ENCODE peak calls at places on chromosomes 2 and 18, in six cellular contexts. One of them, this sample, is unnamed.

GRCh38 chr2:182649316-182649715 is 66.7 kb upstream of the DNAJC10 start:
- DNase-seq in GM18507: no peak
- DNase-seq in chondrocyte: no peak
- DNase-seq in NCI-H748 treated with DMSO at 0.1 percent for 48 hours: peak
- DNase-seq in right cardiac atrium: no peak
- DNase-seq in GM23248: peak
- DNase-seq in this sample: peak

GRCh38 chr2:163465440-163465839 is 270.4 kb downstream of the FIGN start:
- DNase-seq in GM18507: no peak
- DNase-seq in chondrocyte: no peak
- DNase-seq in NCI-H748 treated with DMSO at 0.1 percent for 48 hours: peak
- DNase-seq in right cardiac atrium: no peak
- DNase-seq in GM23248: no peak
- DNase-seq in this sample: no peak

GRCh38 chr2:227127236-227127635 is 36.8 kb downstream of the COL4A4 start:
- DNase-seq in GM18507: no peak
- DNase-seq in chondrocyte: no peak
- DNase-seq in NCI-H748 treated with DMSO at 0.1 percent for 48 hours: peak
- DNase-seq in right cardiac atrium: no peak
- DNase-seq in GM23248: no peak
- DNase-seq in this sample: no peak

GRCh38 chr2:147331790-147332419 is 512.9 kb upstream of the ACVR2A start:
- DNase-seq in GM18507: no peak
- DNase-seq in chondrocyte: no peak
- DNase-seq in NCI-H748 treated with DMSO at 0.1 percent for 48 hours: peak
- DNase-seq in right cardiac atrium: no peak
- DNase-seq in GM23248: peak
- DNase-seq in this sample: no peak

GRCh38 chr18:5770176-5770575 is 125.1 kb downstream of the TMEM200C start:
- DNase-seq in GM18507: no peak
- DNase-seq in chondrocyte: no peak
- DNase-seq in NCI-H748 treated with DMSO at 0.1 percent for 48 hours: no peak
- DNase-seq in right cardiac atrium: no peak
- DNase-seq in GM23248: no peak
- DNase-seq in this sample: no peak

GRCh38 chr2:25994509-25994908 is 12.2 kb upstream of the KIF3C start:
- DNase-seq in GM18507: no peak
- DNase-seq in chondrocyte: no peak
- DNase-seq in NCI-H748 treated with DMSO at 0.1 percent for 48 hours: no peak
- DNase-seq in right cardiac atrium: peak
- DNase-seq in GM23248: no peak
- DNase-seq in this sample: no peak

GRCh38 chr2:26778076-26778475 is 7.8 kb upstream of the CENPA start:
- DNase-seq in GM18507: no peak
- DNase-seq in chondrocyte: no peak
- DNase-seq in NCI-H748 treated with DMSO at 0.1 percent for 48 hours: no peak
- DNase-seq in right cardiac atrium: no peak
- DNase-seq in GM23248: no peak
- DNase-seq in this sample: no peak

GRCh38 chr2:61763605-61764034 is 90.2 kb downstream of the FAM161A start:
- DNase-seq in GM18507: peak
- DNase-seq in chondrocyte: no peak
- DNase-seq in NCI-H748 treated with DMSO at 0.1 percent for 48 hours: peak
- DNase-seq in right cardiac atrium: peak
- DNase-seq in GM23248: peak
- DNase-seq in this sample: peak

GRCh38 chr2:26330114-26330581 is 15.8 kb upstream of the SELENOI start:
- DNase-seq in GM18507: peak
- DNase-seq in chondrocyte: no peak
- DNase-seq in NCI-H748 treated with DMSO at 0.1 percent for 48 hours: peak
- DNase-seq in right cardiac atrium: peak
- DNase-seq in GM23248: peak
- DNase-seq in this sample: peak

GRCh38 chr2:33598472-33599174 is 476 bp downstream of the FAM98A start:
- DNase-seq in GM18507: peak
- DNase-seq in chondrocyte: peak
- DNase-seq in NCI-H748 treated with DMSO at 0.1 percent for 48 hours: no peak
- DNase-seq in right cardiac atrium: peak
- DNase-seq in GM23248: peak
- DNase-seq in this sample: peak

GRCh38 chr2:188494906-188495305 is 203.2 kb downstream of the GULP1 start:
- DNase-seq in GM18507: no peak
- DNase-seq in chondrocyte: no peak
- DNase-seq in NCI-H748 treated with DMSO at 0.1 percent for 48 hours: no peak
- DNase-seq in right cardiac atrium: no peak
- DNase-seq in GM23248: no peak
- DNase-seq in this sample: no peak

GRCh38 chr2:69385443-69386151 is 1.4 kb downstream of the GFPT1 start:
- DNase-seq in GM18507: no peak
- DNase-seq in chondrocyte: no peak
- DNase-seq in NCI-H748 treated with DMSO at 0.1 percent for 48 hours: no peak
- DNase-seq in right cardiac atrium: no peak
- DNase-seq in GM23248: peak
- DNase-seq in this sample: no peak

This sample was measured in HFFc6.